ENCODE peak calls at places on chromosomes 6 and 20, in five cellular contexts. J is NCI-H1436; X is activated naive CD8-positive, alpha-beta T cell treated with anti-CD3 and anti-CD28 coated beads, Interleukin-2, amount 50 U/mL, for 24 hours; Y is NCI-H510A treated with DMSO at 0.1 percent for 48 hours; D is neuronal stem cell. Q is an unnamed sample.

GRCh38 chr6:35496851-35497570 is at the start of gene TEAD3:
- DNase-seq in J (no peak), X (peak), Y (no peak), D (peak), Q (no peak)

GRCh38 chr6:64301307-64302236 is 666.0 kb downstream of the PHF3 start:
- DNase-seq in J (no peak), X (no peak), Y (no peak), D (no peak), Q (no peak)

GRCh38 chr6:24922174-24922573 is 13.6 kb downstream of the RIPOR2 start:
- DNase-seq in J (no peak), X (no peak), Y (no peak), D (no peak), Q (no peak)

GRCh38 chr6:159118941-159119340 is 50.3 kb upstream of the FNDC1 start:
- DNase-seq in J (no peak), X (no peak), Y (no peak), D (no peak), Q (no peak)

GRCh38 chr20:54140486-54140885 is 33.3 kb downstream of the CYP24A1 start:
- DNase-seq in J (no peak), X (no peak), Y (no peak), D (no peak), Q (no peak)

GRCh38 chr6:56842602-56843475 is 112.1 kb upstream of the BEND6 start:
- DNase-seq in J (no peak), X (peak), Y (peak), D (no peak), Q (peak)

GRCh38 chr20:1718604-1719384 is 61.2 kb upstream of the SIRPG start:
- DNase-seq in J (no peak), X (no peak), Y (no peak), D (no peak), Q (no peak)

GRCh38 chr6:68635706-68636513 is 828 bp downstream of the ADGRB3 start:
- DNase-seq in J (no peak), X (no peak), Y (no peak), D (peak), Q (peak)

GRCh38 chr20:17059465-17059864 is 167.4 kb upstream of the PCSK2 start:
- DNase-seq in J (no peak), X (no peak), Y (peak), D (no peak), Q (peak)

GRCh38 chr6:17315262-17315661 is 34.1 kb downstream of the RBM24 start:
- DNase-seq in J (no peak), X (no peak), Y (no peak), D (no peak), Q (no peak)

GRCh38 chr6:155158044-155158843 is 105.6 kb upstream of the CLDN20 start:
- DNase-seq in J (no peak), X (no peak), Y (no peak), D (no peak), Q (no peak)

GRCh38 chr20:11270566-11270965 is 596.8 kb upstream of the JAG1 start:
- DNase-seq in J (no peak), X (no peak), Y (no peak), D (no peak), Q (no peak)

GRCh38 chr20:35629432-35630145 is 14.0 kb downstream of the SPAG4 start:
- DNase-seq in J (no peak), X (no peak), Y (no peak), D (no peak), Q (no peak)

Q was measured in DMS79 treated with DMSO at 0.1 percent for 48 hours.